ENCODE peak calls at places on chromosomes 12 and 14, in eight cellular contexts. One of them, this sample, is unnamed.

GRCh38 chr12:2295941-2296461 is 243.2 kb downstream of the CACNA1C start:
- DNase-seq in A549: peak
- DNase-seq in stomach: no peak
- DNase-seq in IMR-90: peak
- DNase-seq in heart left ventricle: no peak
- DNase-seq in ovary: no peak
- DNase-seq in K562: no peak
- DNase-seq in upper lobe of left lung: no peak
- DNase-seq in this sample: no peak

GRCh38 chr14:99183716-99184115 is 88.3 kb downstream of the BCL11B start:
- DNase-seq in A549: no peak
- DNase-seq in stomach: no peak
- DNase-seq in IMR-90: no peak
- DNase-seq in heart left ventricle: no peak
- DNase-seq in ovary: no peak
- DNase-seq in K562: no peak
- DNase-seq in upper lobe of left lung: no peak
- DNase-seq in this sample: no peak

GRCh38 chr14:45679852-45680251 is 426.9 kb upstream of the MIS18BP1 start:
- DNase-seq in A549: peak
- DNase-seq in stomach: no peak
- DNase-seq in IMR-90: peak
- DNase-seq in heart left ventricle: no peak
- DNase-seq in ovary: no peak
- DNase-seq in K562: no peak
- DNase-seq in upper lobe of left lung: no peak
- DNase-seq in this sample: no peak

GRCh38 chr12:43338848-43339526 is 213.0 kb downstream of the ADAMTS20 start:
- DNase-seq in A549: peak
- DNase-seq in stomach: no peak
- DNase-seq in IMR-90: peak
- DNase-seq in heart left ventricle: no peak
- DNase-seq in ovary: no peak
- DNase-seq in K562: no peak
- DNase-seq in upper lobe of left lung: no peak
- DNase-seq in this sample: no peak

GRCh38 chr12:16788888-16789790 is 183.2 kb upstream of the LMO3 start:
- DNase-seq in A549: no peak
- DNase-seq in stomach: no peak
- DNase-seq in IMR-90: no peak
- DNase-seq in heart left ventricle: no peak
- DNase-seq in ovary: no peak
- DNase-seq in K562: no peak
- DNase-seq in upper lobe of left lung: no peak
- DNase-seq in this sample: no peak

GRCh38 chr12:52362118-52362726 is 5.1 kb downstream of the KRT85 start:
- DNase-seq in A549: peak
- DNase-seq in stomach: no peak
- DNase-seq in IMR-90: no peak
- DNase-seq in heart left ventricle: no peak
- DNase-seq in ovary: no peak
- DNase-seq in K562: peak
- DNase-seq in upper lobe of left lung: no peak
- DNase-seq in this sample: no peak

GRCh38 chr12:55708695-55709233 is 1.1 kb upstream of the ITGA7 start:
- DNase-seq in A549: no peak
- DNase-seq in stomach: no peak
- DNase-seq in IMR-90: no peak
- DNase-seq in heart left ventricle: peak
- DNase-seq in ovary: no peak
- DNase-seq in K562: no peak
- DNase-seq in upper lobe of left lung: no peak
- DNase-seq in this sample: no peak

GRCh38 chr14:30240002-30240401 is 312.4 kb upstream of the PRKD1 start:
- DNase-seq in A549: no peak
- DNase-seq in stomach: no peak
- DNase-seq in IMR-90: no peak
- DNase-seq in heart left ventricle: no peak
- DNase-seq in ovary: no peak
- DNase-seq in K562: no peak
- DNase-seq in upper lobe of left lung: no peak
- DNase-seq in this sample: no peak

GRCh38 chr14:77186911-77187648 is 5.5 kb downstream of the TMEM63C start:
- DNase-seq in A549: peak
- DNase-seq in stomach: peak
- DNase-seq in IMR-90: peak
- DNase-seq in heart left ventricle: no peak
- DNase-seq in ovary: no peak
- DNase-seq in K562: no peak
- DNase-seq in upper lobe of left lung: peak
- DNase-seq in this sample: no peak

GRCh38 chr12:95216704-95217376 is 427 bp downstream of the FGD6 start:
- DNase-seq in A549: peak
- DNase-seq in stomach: no peak
- DNase-seq in IMR-90: no peak
- DNase-seq in heart left ventricle: no peak
- DNase-seq in ovary: no peak
- DNase-seq in K562: no peak
- DNase-seq in upper lobe of left lung: no peak
- DNase-seq in this sample: no peak

DNA sequence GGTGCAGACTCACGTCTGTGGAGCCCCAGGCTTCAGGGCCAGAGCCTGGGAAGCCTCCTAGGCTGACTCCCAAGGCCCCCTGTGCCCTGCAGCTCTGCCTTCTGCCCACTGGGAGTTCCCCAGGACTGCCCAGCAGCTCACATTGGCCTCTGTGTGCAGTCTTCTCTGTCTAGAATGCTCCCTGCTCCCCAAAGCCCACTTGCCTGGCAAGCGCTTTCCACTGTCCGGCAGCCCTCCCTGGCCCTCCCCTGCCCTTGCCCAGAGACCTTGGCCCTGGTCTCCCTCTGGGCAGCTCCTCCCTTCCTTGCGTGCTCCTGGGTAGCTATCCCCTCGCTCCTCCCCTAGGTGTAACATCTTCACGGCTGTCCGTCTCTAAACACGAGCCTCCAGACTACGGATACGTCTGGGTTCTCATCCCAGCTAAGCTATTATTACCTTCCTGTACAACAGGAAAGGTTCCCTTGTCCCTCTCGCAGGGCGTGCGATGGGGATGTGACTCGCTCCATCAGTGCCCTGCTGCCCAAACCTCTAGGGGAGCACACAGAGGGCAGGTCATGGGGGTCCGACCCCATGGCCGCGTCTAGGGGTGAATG is 325.5 kb upstream of the RTL1 start:
- DNase-seq in A549: peak
- DNase-seq in stomach: no peak
- DNase-seq in IMR-90: no peak
- DNase-seq in heart left ventricle: peak
- DNase-seq in ovary: peak
- DNase-seq in K562: no peak
- DNase-seq in upper lobe of left lung: no peak
- DNase-seq in this sample: no peak
- TF ChIP-seq POLR2A in A549: peak
- TF ChIP-seq POLR2A in stomach: no peak
- TF ChIP-seq POLR2A in IMR-90: no peak
- TF ChIP-seq POLR2A in heart left ventricle: no peak
- TF ChIP-seq POLR2A in ovary: no peak
- TF ChIP-seq POLR2A in K562: no peak
- TF ChIP-seq POLR2A in upper lobe of left lung: no peak
- TF ChIP-seq POLR2A in this sample: no peak

DNA sequence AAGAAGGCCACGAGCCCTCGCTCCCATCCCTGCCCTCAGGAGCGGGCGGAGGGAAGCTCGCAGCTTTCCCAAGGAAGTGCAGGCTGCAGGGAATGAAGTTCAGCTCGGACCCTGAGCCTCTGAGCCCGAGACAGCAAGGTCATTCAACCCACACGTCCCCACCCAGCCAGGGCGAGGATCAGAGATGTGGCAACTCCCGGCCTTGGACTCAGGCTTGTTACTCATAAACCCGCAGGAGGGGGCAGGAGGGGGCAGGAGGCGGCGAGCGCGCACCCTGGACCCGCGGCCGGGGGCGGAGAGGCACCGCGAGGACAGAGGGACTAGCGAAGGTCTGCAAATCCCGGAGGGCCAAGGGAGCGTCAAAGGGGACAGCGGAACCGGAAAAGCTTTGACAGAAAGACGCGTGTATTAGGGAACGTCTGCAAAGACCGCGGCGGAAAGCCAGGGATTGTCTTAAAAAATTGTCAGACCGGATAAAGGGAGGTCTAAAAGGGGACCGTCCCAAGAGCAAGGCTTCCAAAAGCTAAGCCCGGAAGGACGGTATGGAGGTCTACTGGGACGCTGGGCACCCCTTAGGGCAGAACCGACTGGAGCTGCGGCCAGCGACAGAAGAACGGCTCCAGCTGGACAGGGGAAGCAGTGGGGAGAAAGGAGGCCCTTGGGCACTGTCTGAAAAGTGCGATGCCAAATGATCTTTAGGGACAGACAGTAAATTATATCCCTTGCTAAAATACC is 609 bp upstream of the DCAF11 start:
- DNase-seq in A549: peak
- DNase-seq in stomach: peak
- DNase-seq in IMR-90: peak
- DNase-seq in heart left ventricle: peak
- DNase-seq in ovary: peak
- DNase-seq in K562: peak
- DNase-seq in upper lobe of left lung: peak
- DNase-seq in this sample: peak
- TF ChIP-seq POLR2A in A549: peak
- TF ChIP-seq POLR2A in stomach: peak
- TF ChIP-seq POLR2A in IMR-90: peak
- TF ChIP-seq POLR2A in heart left ventricle: peak
- TF ChIP-seq POLR2A in ovary: peak
- TF ChIP-seq POLR2A in K562: peak
- TF ChIP-seq POLR2A in upper lobe of left lung: peak
- TF ChIP-seq POLR2A in this sample: peak

GRCh38 chr12:103969391-103969790 is 3.7 kb downstream of the TDG start:
- DNase-seq in A549: no peak
- DNase-seq in stomach: no peak
- DNase-seq in IMR-90: peak
- DNase-seq in heart left ventricle: no peak
- DNase-seq in ovary: no peak
- DNase-seq in K562: no peak
- DNase-seq in upper lobe of left lung: no peak
- DNase-seq in this sample: no peak

GRCh38 chr12:103964805-103965204 is 867 bp upstream of the TDG start:
- DNase-seq in A549: no peak
- DNase-seq in stomach: no peak
- DNase-seq in IMR-90: no peak
- DNase-seq in heart left ventricle: no peak
- DNase-seq in ovary: no peak
- DNase-seq in K562: no peak
- DNase-seq in upper lobe of left lung: no peak
- DNase-seq in this sample: no peak

GRCh38 chr12:103965590-103966407 is at the start of gene TDG:
- DNase-seq in A549: peak
- DNase-seq in stomach: peak
- DNase-seq in IMR-90: peak
- DNase-seq in heart left ventricle: peak
- DNase-seq in ovary: peak
- DNase-seq in K562: peak
- DNase-seq in upper lobe of left lung: peak
- DNase-seq in this sample: peak

GRCh38 chr12:103965255-103965589 is 450 bp upstream of the TDG start:
- DNase-seq in A549: no peak
- DNase-seq in stomach: no peak
- DNase-seq in IMR-90: no peak
- DNase-seq in heart left ventricle: no peak
- DNase-seq in ovary: no peak
- DNase-seq in K562: no peak
- DNase-seq in upper lobe of left lung: no peak
- DNase-seq in this sample: no peak

GRCh38 chr12:103966736-103967135 is 1.1 kb downstream of the TDG start:
- DNase-seq in A549: no peak
- DNase-seq in stomach: no peak
- DNase-seq in IMR-90: no peak
- DNase-seq in heart left ventricle: no peak
- DNase-seq in ovary: no peak
- DNase-seq in K562: no peak
- DNase-seq in upper lobe of left lung: no peak
- DNase-seq in this sample: no peak
- TF ChIP-seq POLR2A in A549: no peak
- TF ChIP-seq POLR2A in stomach: no peak
- TF ChIP-seq POLR2A in IMR-90: no peak
- TF ChIP-seq POLR2A in heart left ventricle: no peak
- TF ChIP-seq POLR2A in ovary: no peak
- TF ChIP-seq POLR2A in K562: no peak
- TF ChIP-seq POLR2A in upper lobe of left lung: no peak
- TF ChIP-seq POLR2A in this sample: no peak

GRCh38 chr14:68824517-68825347 is 31.9 kb upstream of the ZFP36L1 start:
- DNase-seq in A549: peak
- DNase-seq in stomach: peak
- DNase-seq in IMR-90: peak
- DNase-seq in heart left ventricle: peak
- DNase-seq in ovary: peak
- DNase-seq in K562: peak
- DNase-seq in upper lobe of left lung: peak
- DNase-seq in this sample: peak
- TF ChIP-seq POLR2A in A549: no peak
- TF ChIP-seq POLR2A in stomach: no peak
- TF ChIP-seq POLR2A in IMR-90: no peak
- TF ChIP-seq POLR2A in heart left ventricle: no peak
- TF ChIP-seq POLR2A in ovary: no peak
- TF ChIP-seq POLR2A in K562: no peak
- TF ChIP-seq POLR2A in upper lobe of left lung: no peak
- TF ChIP-seq POLR2A in this sample: no peak

GRCh38 chr14:105861985-105862465 is 335.6 kb downstream of the TMEM121 start:
- DNase-seq in A549: no peak
- DNase-seq in stomach: peak
- DNase-seq in IMR-90: no peak
- DNase-seq in heart left ventricle: peak
- DNase-seq in ovary: no peak
- DNase-seq in K562: no peak
- DNase-seq in upper lobe of left lung: no peak
- DNase-seq in this sample: peak
- TF ChIP-seq POLR2A in A549: no peak
- TF ChIP-seq POLR2A in stomach: no peak
- TF ChIP-seq POLR2A in IMR-90: no peak
- TF ChIP-seq POLR2A in heart left ventricle: no peak
- TF ChIP-seq POLR2A in ovary: no peak
- TF ChIP-seq POLR2A in K562: no peak
- TF ChIP-seq POLR2A in upper lobe of left lung: no peak
- TF ChIP-seq POLR2A in this sample: no peak